ENCODE peak calls at places on chromosomes 16 and 17, in four cellular contexts. V, K, M and J are unnamed samples.

GRCh38 chr16:10228779-10229178 is 46.6 kb upstream of the GRIN2A start:
- DNase-seq in V (no peak), K (peak), M (no peak), J (no peak)

GRCh38 chr16:87318158-87318644 is 1.0 kb upstream of the C16orf95 start:
- DNase-seq in V (no peak), K (no peak), M (peak), J (no peak)

GRCh38 chr16:22008215-22009142 is 568 bp downstream of the MOSMO start:
- DNase-seq in V (no peak), K (no peak), M (no peak), J (no peak)

GRCh38 chr17:40533896-40534295 is 31.4 kb downstream of the CCR7 start:
- DNase-seq in V (no peak), K (no peak), M (no peak), J (no peak)

GRCh38 chr16:11181889-11182279 is 74.1 kb downstream of the SOCS1 start:
- DNase-seq in V (no peak), K (peak), M (no peak), J (no peak)

GRCh38 chr16:79810449-79811189 is 210.1 kb upstream of the MAF start:
- DNase-seq in V (no peak), K (no peak), M (no peak), J (no peak)

GRCh38 chr17:28963212-28963611 is 11.9 kb upstream of the PHF12 start:
- DNase-seq in V (no peak), K (no peak), M (no peak), J (no peak)

GRCh38 chr16:23060458-23061320 is 88.6 kb downstream of the USP31 start:
- DNase-seq in V (peak), K (peak), M (peak), J (peak)

GRCh38 chr17:32671891-32672290 is 185.1 kb downstream of the CDK5R1 start:
- DNase-seq in V (no peak), K (no peak), M (no peak), J (no peak)

GRCh38 chr17:10120113-10120485 is 78.3 kb downstream of the GAS7 start:
- DNase-seq in V (no peak), K (no peak), M (no peak), J (no peak)

GRCh38 chr16:69434066-69434465 is 9.6 kb downstream of the CYB5B start:
- DNase-seq in V (no peak), K (no peak), M (no peak), J (no peak)

GRCh38 chr17:79083191-79083971 is 8.8 kb downstream of the ENGASE start:
- DNase-seq in V (no peak), K (no peak), M (no peak), J (no peak)

GRCh38 chr17:44198721-44199552 is 747 bp downstream of the ATXN7L3 start:
- DNase-seq in V (peak), K (no peak), M (no peak), J (peak)

GRCh38 chr16:69378036-69378435 is 7.8 kb downstream of the TERF2 start:
- DNase-seq in V (no peak), K (no peak), M (peak), J (no peak)

GRCh38 chr16:21150375-21151001 is at the start of gene DNAH3:
- DNase-seq in V (peak), K (no peak), M (peak), J (no peak)

GRCh38 chr17:28744104-28744801 is 442 bp downstream of the TRAF4 start:
- DNase-seq in V (peak), K (no peak), M (peak), J (no peak)

GRCh38 chr16:30351586-30352419 is 3.3 kb downstream of the CD2BP2 start:
- DNase-seq in V (no peak), K (no peak), M (no peak), J (no peak)

DNA sequence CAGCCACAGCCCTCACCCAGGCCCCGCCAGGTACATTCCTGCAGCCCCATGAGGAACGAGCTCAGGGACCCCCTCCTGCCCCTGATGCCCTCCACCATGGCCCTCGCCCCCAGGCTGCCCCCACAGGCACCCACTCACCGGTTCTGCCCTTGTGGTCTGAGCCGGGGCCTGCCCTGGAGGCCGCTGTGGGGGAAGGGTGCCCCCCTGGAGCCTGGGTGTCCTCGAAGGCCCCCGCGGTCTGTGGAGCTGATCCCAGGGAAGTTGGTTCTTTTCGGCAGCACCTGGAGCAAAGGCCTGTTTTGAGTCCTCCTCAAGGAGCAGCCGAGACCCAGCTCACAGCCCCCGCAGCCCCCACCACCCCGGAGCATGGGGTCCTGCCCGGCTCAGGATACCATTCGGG is 2.4 kb downstream of the PABPN1L start:
- DNase-seq in V (no peak), K (no peak), M (no peak), J (no peak)
- TF ChIP-seq SP1 in V (no peak), K (no peak), M (no peak), J (no peak)

GRCh38 chr17:50943575-50943933 is 77.4 kb upstream of the TOB1 start:
- DNase-seq in V (no peak), K (no peak), M (no peak), J (no peak)
- TF ChIP-seq TARDBP in V (no peak), K (no peak), M (no peak), J (no peak)

GRCh38 chr16:59192551-59193199 is 458.6 kb upstream of the GOT2 start:
- DNase-seq in V (no peak), K (no peak), M (peak), J (peak)
- TF ChIP-seq SP1 in V (no peak), K (no peak), M (no peak), J (no peak)

DNA sequence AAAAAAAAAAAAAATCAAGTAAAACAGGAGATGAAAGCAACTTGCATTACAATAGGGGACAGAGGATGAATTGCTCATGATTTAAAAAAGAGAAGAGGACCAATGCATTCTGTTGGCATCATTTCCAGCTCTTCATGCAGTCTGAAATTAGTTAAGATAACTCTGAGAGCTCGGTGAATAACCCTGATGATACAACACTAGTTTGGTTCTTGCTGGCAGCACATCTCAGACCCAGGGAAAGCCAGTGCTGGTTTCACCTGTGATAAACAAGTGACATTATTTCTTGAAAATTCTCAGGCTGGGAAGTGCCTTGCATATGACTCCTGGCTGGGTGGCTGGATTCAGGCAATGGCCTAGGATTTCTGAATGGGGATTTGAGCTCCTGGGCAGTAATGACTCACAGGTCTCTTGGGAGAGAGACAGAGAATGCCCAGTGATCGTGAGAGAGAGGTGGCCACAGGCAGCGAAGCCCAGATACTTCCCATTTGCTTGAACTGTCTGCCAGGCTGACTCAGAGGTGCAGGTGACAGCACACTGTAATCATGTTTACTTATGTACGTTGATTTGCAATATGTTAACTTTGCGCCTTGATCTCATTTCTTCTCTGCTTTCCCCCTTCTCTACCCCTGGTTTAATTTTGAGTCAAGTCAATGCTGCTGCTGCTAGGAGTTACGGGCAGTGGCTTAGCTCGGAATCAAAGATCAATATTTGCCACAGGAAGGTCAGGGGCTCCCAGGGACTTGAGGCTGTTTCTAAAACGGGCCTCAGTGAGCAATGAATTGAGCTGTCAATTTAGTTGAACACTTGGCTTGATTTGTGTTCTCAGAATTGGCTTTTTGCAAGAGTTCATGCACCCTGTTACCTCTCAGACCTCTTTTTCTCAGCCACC is 27.1 kb downstream of the ARSG start:
- DNase-seq in V (no peak), K (no peak), M (peak), J (no peak)
- TF ChIP-seq TARDBP in V (no peak), K (no peak), M (peak), J (no peak)

GRCh38 chr16:477287-477686 is 50.2 kb upstream of the CAPN15 start:
- DNase-seq in V (no peak), K (no peak), M (no peak), J (no peak)
- TF ChIP-seq SP1 in V (no peak), K (no peak), M (no peak), J (no peak)

GRCh38 chr16:3695610-3696369 is 21.5 kb downstream of the TRAP1 start:
- DNase-seq in V (no peak), K (no peak), M (peak), J (no peak)
- TF ChIP-seq TARDBP in V (no peak), K (no peak), M (peak), J (no peak)

GRCh38 chr17:46059457-46059856 is 60.4 kb downstream of the STH start:
- DNase-seq in V (no peak), K (no peak), M (no peak), J (no peak)

GRCh38 chr17:46061435-46061834 is 62.4 kb downstream of the STH start:
- DNase-seq in V (no peak), K (no peak), M (no peak), J (peak)

GRCh38 chr17:46060461-46060860 is 61.4 kb downstream of the STH start:
- DNase-seq in V (no peak), K (no peak), M (no peak), J (no peak)

GRCh38 chr17:46064460-46064859 is 65.4 kb downstream of the STH start:
- DNase-seq in V (no peak), K (no peak), M (no peak), J (no peak)

DNA sequence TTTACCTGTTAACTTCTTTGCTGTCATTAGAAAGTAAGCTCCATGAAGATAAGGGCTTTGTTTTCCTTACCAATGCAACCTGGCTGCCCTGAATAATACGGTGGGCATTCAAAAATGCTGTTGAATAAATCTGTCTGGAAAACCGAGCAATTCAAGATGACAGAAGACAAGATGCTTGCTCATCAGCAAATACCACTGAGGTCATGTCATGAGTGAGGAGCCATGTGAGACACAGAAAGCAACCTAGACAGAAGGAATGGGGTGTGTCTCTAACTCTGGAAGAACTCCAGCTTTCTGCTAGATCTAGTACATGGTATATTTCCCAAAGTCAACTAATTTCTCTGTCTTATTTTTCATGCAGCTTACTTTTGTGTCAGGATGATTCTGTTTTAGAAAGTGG is 64.2 kb downstream of the STH start:
- DNase-seq in V (no peak), K (no peak), M (no peak), J (no peak)
- TF ChIP-seq SP1 in V (no peak), K (no peak), M (no peak), J (no peak)

DNA sequence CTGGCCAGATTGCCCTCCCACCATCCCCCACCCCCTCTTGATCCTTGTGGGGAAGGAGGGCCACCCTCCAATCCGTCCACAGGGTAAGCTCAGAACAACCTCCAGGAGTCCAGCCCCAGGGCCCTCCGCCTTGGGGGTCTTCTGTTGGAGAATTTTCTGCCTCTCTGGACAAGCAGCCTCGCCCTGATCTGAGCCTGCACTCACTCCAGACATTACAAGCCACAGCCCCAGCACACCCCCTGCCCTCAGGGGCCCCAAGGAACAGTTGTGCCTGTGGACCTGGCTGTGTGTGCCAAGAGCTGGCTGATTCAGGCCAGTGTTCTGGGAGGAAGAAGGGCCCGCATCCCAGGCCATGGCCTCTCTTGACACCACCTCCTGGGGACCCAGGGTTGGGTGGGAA is 466 bp upstream of the ARHGAP27 start:
- DNase-seq in V (no peak), K (no peak), M (no peak), J (peak)
- TF ChIP-seq TARDBP in V (no peak), K (no peak), M (no peak), J (no peak)

GRCh38 chr16:63618896-63619295 is 1503.0 kb downstream of the CDH11 start:
- DNase-seq in V (no peak), K (no peak), M (no peak), J (no peak)

GRCh38 chr16:63617990-63618763 is 1503.7 kb downstream of the CDH11 start:
- DNase-seq in V (no peak), K (no peak), M (no peak), J (no peak)

GRCh38 chr16:63614421-63614820 is 1507.4 kb downstream of the CDH11 start:
- DNase-seq in V (no peak), K (no peak), M (no peak), J (no peak)

GRCh38 chr16:63613701-63614100 is 1508.2 kb downstream of the CDH11 start:
- DNase-seq in V (no peak), K (no peak), M (peak), J (no peak)

DNA sequence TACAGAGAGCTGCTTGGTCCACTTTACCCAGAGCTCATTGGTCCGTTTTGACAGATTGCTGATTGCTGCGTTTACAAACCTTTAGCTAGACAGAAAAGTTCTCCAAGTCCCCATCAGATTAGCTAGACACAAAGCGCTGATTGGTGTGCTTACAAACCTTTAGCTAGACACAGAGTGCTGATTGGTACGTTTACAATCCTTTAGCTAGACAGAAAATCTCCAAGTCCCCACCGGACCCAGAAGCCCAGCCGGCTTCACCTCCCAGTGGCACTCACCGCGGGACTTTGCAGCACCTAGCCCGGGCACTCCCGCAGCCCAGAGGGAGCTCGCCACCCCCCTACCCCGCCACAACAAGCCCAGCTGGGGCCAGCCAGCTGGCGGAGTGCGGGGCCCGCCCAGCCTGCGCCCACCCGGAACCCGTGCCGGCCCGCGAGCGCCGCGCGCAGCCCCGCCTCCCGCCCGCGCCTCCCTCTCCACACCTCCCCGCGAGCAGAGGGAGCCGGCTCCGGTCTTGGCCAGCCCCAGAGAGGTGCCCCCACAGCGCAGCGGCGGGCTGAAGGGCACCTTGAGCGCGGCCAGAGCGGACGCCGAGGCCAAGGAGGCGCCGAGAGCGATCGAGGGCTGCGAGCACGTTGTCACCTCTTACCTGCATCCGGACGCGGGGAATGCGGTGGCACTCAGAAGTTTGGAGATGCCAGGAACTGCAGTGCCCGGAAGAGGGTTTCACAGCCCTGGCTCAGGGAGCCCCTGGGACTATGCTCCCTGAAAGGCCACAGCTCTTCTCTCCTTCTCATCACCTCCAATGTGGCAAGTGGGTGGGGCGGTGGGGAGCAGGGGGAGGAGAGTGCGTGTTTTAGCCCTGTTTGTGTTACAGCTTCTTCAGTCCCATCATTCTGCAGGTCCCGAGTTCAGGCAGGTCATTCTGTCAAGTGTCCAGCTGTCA is 1504.5 kb downstream of the CDH11 start:
- DNase-seq in V (no peak), K (no peak), M (no peak), J (no peak)
- TF ChIP-seq SP1 in V (no peak), K (no peak), M (no peak), J (no peak)

GRCh38 chr17:30236297-30236624 is 764 bp upstream of the SLC6A4 start:
- DNase-seq in V (no peak), K (no peak), M (no peak), J (no peak)

GRCh38 chr17:30237296-30238002 is 2.0 kb upstream of the SLC6A4 start:
- DNase-seq in V (no peak), K (no peak), M (no peak), J (no peak)

GRCh38 chr17:30238003-30238344 is 2.5 kb upstream of the SLC6A4 start:
- DNase-seq in V (no peak), K (no peak), M (no peak), J (no peak)

GRCh38 chr17:30235386-30236296 is at the start of gene SLC6A4:
- DNase-seq in V (peak), K (no peak), M (no peak), J (no peak)

GRCh38 chr17:30236807-30237206 is 1.3 kb upstream of the SLC6A4 start:
- DNase-seq in V (no peak), K (no peak), M (peak), J (no peak)
- TF ChIP-seq TARDBP in V (no peak), K (no peak), M (no peak), J (no peak)